ENCODE peak calls at places on chromosomes 6 and 20, in four cellular contexts. D, B, E and U are unnamed samples.

GRCh38 chr6:3489032-3489757 is 32.3 kb upstream of the SLC22A23 start:
- DNase-seq in E (no peak), D (no peak), B (no peak), U (no peak)

GRCh38 chr20:7161690-7162089 is 394.2 kb downstream of the BMP2 start:
- DNase-seq in D (no peak), E (peak), B (no peak), U (peak)

GRCh38 chr6:45892696-45893095 is 123.0 kb downstream of the CLIC5 start:
- DNase-seq in E (no peak), B (no peak), D (no peak), U (no peak)

GRCh38 chr6:149273318-149273717 is 44.2 kb upstream of the TAB2 start:
- DNase-seq in D (no peak), E (no peak), B (no peak), U (no peak)

GRCh38 chr6:43746071-43746470 is 23.9 kb upstream of the VEGFA start:
- DNase-seq in D (no peak), E (no peak), B (no peak), U (no peak)

GRCh38 chr6:100116409-100117194 is 122.6 kb upstream of the MCHR2 start:
- DNase-seq in D (no peak), E (peak), B (peak), U (peak)

GRCh38 chr6:43768983-43769525 is 957 bp upstream of the VEGFA start:
- DNase-seq in B (peak), E (no peak), D (peak), U (no peak)

GRCh38 chr20:53972179-53972578 is 98.2 kb downstream of the BCAS1 start:
- DNase-seq in E (no peak), B (no peak), D (no peak), U (no peak)

GRCh38 chr20:64036346-64037198 is 590 bp downstream of the C20orf204 start:
- DNase-seq in B (no peak), E (no peak), D (no peak), U (no peak)

GRCh38 chr6:170260686-170261085 is 30.2 kb downstream of the DLL1 start:
- DNase-seq in D (no peak), E (no peak), B (no peak), U (no peak)

GRCh38 chr6:16163535-16164300 is 34.8 kb downstream of the MYLIP start:
- DNase-seq in D (no peak), E (no peak), B (peak), U (no peak)

GRCh38 chr20:14622796-14623195 is 285.4 kb upstream of the FLRT3 start:
- DNase-seq in E (no peak), D (no peak), B (peak), U (no peak)

GRCh38 chr6:3697609-3698008 is 53.9 kb downstream of the PXDC1 start:
- DNase-seq in E (no peak), B (no peak), D (no peak), U (no peak)

GRCh38 chr6:146990284-146990683 is 213.9 kb upstream of the STXBP5 start:
- DNase-seq in B (no peak), D (no peak), E (no peak), U (no peak)

GRCh38 chr20:3716195-3716834 is 3.9 kb upstream of the SIGLEC1 start:
- DNase-seq in D (no peak), B (peak), E (peak), U (no peak)

GRCh38 chr20:4052554-4052953 is 37.2 kb upstream of the RNF24 start:
- DNase-seq in D (no peak), E (no peak), B (no peak), U (no peak)

GRCh38 chr6:10582774-10583508 is 61.8 kb downstream of the GCNT2 start:
- DNase-seq in E (peak), D (no peak), B (no peak), U (no peak)

GRCh38 chr6:41367700-41368099 is 32.3 kb downstream of the NCR2 start:
- DNase-seq in E (peak), D (no peak), B (peak), U (peak)

GRCh38 chr6:127462391-127462790 is 3.2 kb upstream of the KIAA0408 start:
- DNase-seq in B (no peak), E (peak), D (peak), U (no peak)

GRCh38 chr6:24191346-24191745 is 65.3 kb downstream of the NRSN1 start:
- DNase-seq in E (no peak), D (no peak), B (peak), U (no peak)

GRCh38 chr6:73537677-73538076 is 16.8 kb upstream of the EEF1A1 start:
- DNase-seq in E (no peak), B (no peak), D (no peak), U (no peak)

GRCh38 chr6:113690255-113690956 is 166.7 kb upstream of the MARCKS start:
- DNase-seq in B (peak), E (no peak), D (no peak), U (peak)

GRCh38 chr6:162942860-162943259 is 215.1 kb downstream of the PACRG start:
- DNase-seq in B (no peak), D (no peak), E (peak), U (no peak)

GRCh38 chr20:34980543-34981213 is 25.0 kb downstream of the MYH7B start:
- DNase-seq in D (peak), E (no peak), B (peak), U (no peak)

GRCh38 chr20:48682529-48683385 is 145.0 kb downstream of the PREX1 start:
- DNase-seq in E (peak), D (peak), B (peak), U (no peak)

GRCh38 chr6:83838727-83839126 is 14.4 kb upstream of the RIPPLY2 start:
- DNase-seq in B (no peak), E (no peak), D (no peak), U (no peak)

GRCh38 chr6:158923801-158924498 is 76.1 kb downstream of the RSPH3 start:
- DNase-seq in D (no peak), E (no peak), B (no peak), U (no peak)

GRCh38 chr20:51800132-51800721 is 2.1 kb downstream of the SALL4 start:
- DNase-seq in B (peak), D (no peak), E (peak), U (no peak)
- H3K4me3 ChIP-seq in B (peak), D (peak), E (peak), U (peak)

GRCh38 chr6:107866606-107867301 is 42.6 kb upstream of the SCML4 start:
- DNase-seq in D (no peak), E (peak), B (no peak), U (no peak)
- TF ChIP-seq CTCF in D (no peak), E (peak), B (peak), U (peak)

DNA sequence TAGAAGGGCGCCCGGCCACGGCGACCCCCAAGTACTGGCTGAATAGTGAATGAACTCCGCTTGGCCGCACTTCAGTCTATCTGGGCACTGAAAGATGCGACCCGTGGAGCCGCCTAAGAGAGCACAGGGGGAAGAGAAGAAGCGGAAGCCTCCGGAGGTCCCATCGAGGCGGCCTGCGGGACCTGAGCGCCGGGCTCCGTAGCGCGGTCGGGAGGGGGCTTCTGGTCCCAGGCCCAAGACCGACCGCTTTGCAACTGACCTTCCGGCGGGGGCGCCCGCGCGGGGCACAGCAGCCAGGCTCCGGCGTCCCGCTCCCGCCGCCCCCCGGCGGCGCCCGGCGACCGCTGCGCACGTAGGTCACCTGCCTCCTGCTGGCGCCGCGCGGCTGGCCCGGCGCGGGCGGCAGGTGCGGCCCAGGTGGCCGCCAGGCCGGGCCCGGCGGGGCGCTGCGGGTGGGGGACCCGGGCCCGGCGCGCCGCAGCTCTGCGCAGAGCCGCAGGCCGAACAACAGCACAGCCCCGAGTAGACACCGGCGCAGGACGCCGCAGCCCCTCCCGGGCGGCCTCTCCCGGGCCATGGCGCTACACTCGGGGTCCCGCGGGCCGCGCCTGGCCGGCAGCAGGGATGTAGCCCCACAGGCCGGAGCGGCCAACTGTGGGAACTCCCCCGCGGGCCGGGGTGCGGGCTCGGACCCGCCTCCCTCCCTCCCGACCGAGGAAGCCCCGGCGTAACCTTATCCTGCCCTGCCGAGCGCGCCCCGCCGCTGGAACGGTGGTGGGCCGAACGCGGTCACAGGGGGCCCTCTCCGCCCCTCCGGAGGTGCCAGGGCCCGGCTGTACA is at the start of gene METTL24:
- DNase-seq in E (peak), B (peak), D (no peak), U (no peak)
- H3K4me3 ChIP-seq in E (peak), B (peak), D (peak), U (no peak)

GRCh38 chr6:151962246-151962846 is 154.9 kb downstream of the ESR1 start:
- DNase-seq in E (no peak), B (no peak), D (no peak), U (no peak)

GRCh38 chr6:151959086-151959485 is 151.6 kb downstream of the ESR1 start:
- DNase-seq in B (no peak), E (no peak), D (no peak), U (no peak)

GRCh38 chr6:151961809-151962208 is 154.3 kb downstream of the ESR1 start:
- DNase-seq in D (no peak), E (no peak), B (no peak), U (no peak)

GRCh38 chr6:151963001-151963400 is 155.5 kb downstream of the ESR1 start:
- DNase-seq in D (no peak), B (no peak), E (no peak), U (no peak)

DNA sequence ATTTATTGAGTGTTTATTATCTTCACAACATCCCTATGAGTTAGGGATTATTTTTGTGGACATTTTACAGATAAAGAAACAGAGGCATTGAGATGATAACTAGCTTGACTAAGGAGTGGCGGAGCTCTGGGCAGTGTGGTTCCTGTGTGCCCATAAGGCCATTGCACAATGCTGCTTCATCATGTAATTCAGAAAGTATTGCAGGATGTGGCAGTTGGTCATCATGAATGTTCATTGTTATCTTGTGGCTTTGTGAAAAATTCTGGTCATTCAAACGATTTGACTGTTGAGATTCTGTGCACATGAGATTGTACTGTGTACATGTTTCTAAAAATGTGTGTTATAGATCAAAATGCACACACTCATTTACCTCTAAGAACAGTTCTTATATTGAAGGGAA is 150.8 kb downstream of the ESR1 start:
- DNase-seq in B (no peak), D (no peak), E (no peak), U (no peak)
- TF ChIP-seq CTCF in B (no peak), D (no peak), E (no peak), U (no peak)

GRCh38 chr6:31896493-31896855 is 1.0 kb downstream of the EHMT2 start:
- DNase-seq in D (no peak), E (no peak), B (no peak), U (no peak)
- H3K4me3 ChIP-seq in D (peak), E (peak), B (peak), U (peak)

GRCh38 chr20:44750081-44750805 is 4.6 kb downstream of the KCNK15 start:
- DNase-seq in B (no peak), E (no peak), D (no peak), U (no peak)
- TF ChIP-seq CTCF in B (no peak), E (peak), D (no peak), U (peak)

GRCh38 chr6:79947191-79948173 is at the start of gene ELOVL4:
- DNase-seq in E (peak), D (peak), B (peak), U (no peak)

GRCh38 chr6:79943133-79943532 is 4.2 kb downstream of the ELOVL4 start:
- DNase-seq in D (no peak), B (no peak), E (no peak), U (no peak)

GRCh38 chr6:79946773-79947190 is 571 bp downstream of the ELOVL4 start:
- DNase-seq in B (peak), D (no peak), E (peak), U (no peak)

GRCh38 chr6:79949235-79949634 is 1.9 kb upstream of the ELOVL4 start:
- DNase-seq in D (peak), B (peak), E (peak), U (peak)

GRCh38 chr6:79946242-79946641 is 1.1 kb downstream of the ELOVL4 start:
- DNase-seq in E (peak), B (peak), D (no peak), U (no peak)
- H3K4me3 ChIP-seq in E (peak), B (peak), D (no peak), U (no peak)

DNA sequence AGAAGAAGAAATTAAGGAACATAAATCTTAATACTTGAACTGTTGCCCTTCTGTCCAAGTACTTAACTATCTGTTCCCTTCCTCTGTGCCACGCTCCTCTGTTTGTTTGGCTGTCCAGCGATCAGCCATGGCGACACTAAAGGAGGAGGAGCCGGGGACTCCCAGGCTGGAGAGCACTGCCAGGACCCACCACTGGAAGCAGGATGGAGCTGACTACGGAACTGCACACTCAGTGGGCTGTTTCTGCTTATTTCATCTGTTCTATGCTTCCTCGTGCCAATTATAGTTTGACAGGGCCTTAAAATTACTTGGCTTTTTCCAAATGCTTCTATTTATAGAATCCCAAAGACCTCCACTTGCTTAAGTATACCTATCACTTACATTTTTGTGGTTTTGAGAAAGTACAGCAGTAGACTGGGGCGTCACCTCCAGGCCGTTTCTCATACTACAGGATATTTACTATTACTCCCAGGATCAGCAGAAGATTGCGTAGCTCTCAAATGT is 17.1 kb downstream of the IRF4 start:
- DNase-seq in E (peak), B (peak), D (peak), U (no peak)
- TF ChIP-seq CTCF in E (peak), B (peak), D (peak), U (no peak)

DNA sequence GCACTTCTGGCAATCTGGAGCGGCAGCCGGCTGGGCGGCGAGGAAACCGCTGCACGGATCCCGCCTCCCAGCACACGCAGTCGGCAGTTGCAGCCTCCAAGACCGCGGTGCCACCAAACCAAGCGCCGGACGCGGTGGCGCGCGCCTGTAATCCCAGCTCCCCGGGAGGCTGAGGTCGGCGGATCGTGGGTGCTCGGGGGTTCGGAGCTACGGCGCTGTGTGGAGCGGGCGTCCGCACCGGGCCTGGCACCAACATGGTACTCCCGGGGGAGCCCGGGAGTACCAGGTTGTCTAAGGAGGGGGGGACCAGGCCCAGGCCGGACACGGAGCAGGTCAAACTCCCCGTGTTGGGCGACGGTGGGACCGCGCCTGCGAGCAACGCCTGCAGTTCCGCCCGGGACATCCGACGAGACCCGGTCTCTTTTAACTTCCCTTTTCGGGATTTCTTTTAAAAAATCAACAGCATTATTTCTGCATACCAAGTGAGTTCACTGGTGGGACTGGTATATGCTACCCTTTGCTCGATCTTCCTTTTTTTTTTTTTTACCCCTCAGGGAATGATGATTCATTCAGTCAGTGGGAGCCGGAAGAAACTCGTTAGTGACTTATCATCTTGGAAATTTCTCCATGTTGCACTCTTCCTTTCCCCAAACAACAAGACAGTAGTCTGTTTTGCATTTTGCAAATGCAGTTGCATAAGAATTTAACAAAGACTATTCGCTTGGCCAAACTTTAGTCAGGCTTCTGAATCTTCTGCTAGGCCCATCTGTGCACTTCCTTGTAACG is 27.6 kb downstream of the ZNF311 start:
- DNase-seq in B (no peak), E (no peak), D (no peak), U (no peak)
- H3K4me3 ChIP-seq in B (no peak), E (no peak), D (no peak), U (no peak)